ENCODE peak calls at places on chromosome 1, in five cellular contexts. P is SK-N-SH; N is mesenchymal stem cell; I is CD8-positive, alpha-beta memory T cell; R is mucosa of descending colon. C is an unnamed sample.

GRCh38 chr1:205270764-205271163 is 43.0 kb downstream of the TMCC2 start:
- DNase-seq in P (no peak), N (peak; percentile 58), I (no peak), R (no peak), C (peak; percentile 68)

GRCh38 chr1:42259059-42259738 is 75.8 kb downstream of the FOXJ3 start:
- DNase-seq in P (no peak), N (peak; percentile 61), I (no peak), R (peak; percentile 12), C (peak; percentile 70)

GRCh38 chr1:236686815-236687160 is 489 bp downstream of the ACTN2 start:
- DNase-seq in P (no peak), N (no peak), I (no peak), R (no peak), C (no peak)

GRCh38 chr1:109295712-109296415 is 10.9 kb downstream of the MYBPHL start:
- DNase-seq in P (no peak), N (no peak), I (no peak), R (no peak), C (no peak)

GRCh38 chr1:245585252-245585959 is 430.6 kb downstream of the KIF26B start:
- DNase-seq in P (peak; percentile 43), N (peak; percentile 96), I (no peak), R (no peak), C (peak; percentile 87)

GRCh38 chr1:174005032-174005431 is 17.1 kb downstream of the RC3H1 start:
- DNase-seq in P (peak; percentile 47), N (peak; percentile 48), I (no peak), R (no peak), C (peak; percentile 75)

GRCh38 chr1:44609412-44609767 is 64.9 kb downstream of the TMEM53 start:
- DNase-seq in P (peak; percentile 76), N (no peak), I (peak; percentile 19), R (peak; percentile 61), C (peak; percentile 70)

GRCh38 chr1:12552951-12553921 is 64.8 kb downstream of the DHRS3 start:
- DNase-seq in P (peak; percentile 66), N (no peak), I (no peak), R (no peak), C (no peak)

GRCh38 chr1:194296201-194296600 is 1109.8 kb upstream of the B3GALT2 start:
- DNase-seq in P (no peak), N (no peak), I (no peak), R (no peak), C (no peak)

GRCh38 chr1:180615493-180616290 is 16.1 kb upstream of the XPR1 start:
- DNase-seq in P (no peak), N (no peak), I (no peak), R (no peak), C (no peak)

GRCh38 chr1:180194546-180195207 is 35.4 kb upstream of the LHX4 start:
- DNase-seq in P (no peak), N (no peak), I (no peak), R (peak; percentile 11), C (no peak)

DNA sequence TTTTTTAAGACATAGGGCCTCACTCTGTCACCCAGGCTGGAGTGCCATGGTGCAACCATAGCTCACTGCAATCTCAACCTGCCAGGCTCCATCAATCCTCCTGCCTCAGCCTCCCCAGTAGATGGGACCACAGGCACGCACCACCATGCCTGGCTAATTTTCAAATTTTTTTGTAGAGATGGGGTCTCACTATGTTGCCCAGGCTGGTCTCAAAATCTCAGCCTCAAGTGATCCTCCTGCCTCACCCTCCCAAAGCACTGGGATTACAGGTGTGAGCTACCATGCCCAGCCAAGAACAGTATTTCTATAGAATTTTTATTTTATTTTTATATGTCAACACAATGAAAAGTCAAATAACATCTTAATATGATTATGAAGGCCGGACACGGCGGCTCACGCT is 10.9 kb downstream of the GNB1 start:
- DNase-seq in P (no peak), N (no peak), I (no peak), R (no peak), C (no peak)
- H3K4me1 ChIP-seq in P (no peaks in the 10 kb centered on the region), N (peaks cover 23% of the 10 kb centered on the region), I (peaks cover 86% of the 10 kb centered on the region), R (peaks cover 46% of the 10 kb centered on the region), C (peaks cover 29% of the 10 kb centered on the region)

DNA sequence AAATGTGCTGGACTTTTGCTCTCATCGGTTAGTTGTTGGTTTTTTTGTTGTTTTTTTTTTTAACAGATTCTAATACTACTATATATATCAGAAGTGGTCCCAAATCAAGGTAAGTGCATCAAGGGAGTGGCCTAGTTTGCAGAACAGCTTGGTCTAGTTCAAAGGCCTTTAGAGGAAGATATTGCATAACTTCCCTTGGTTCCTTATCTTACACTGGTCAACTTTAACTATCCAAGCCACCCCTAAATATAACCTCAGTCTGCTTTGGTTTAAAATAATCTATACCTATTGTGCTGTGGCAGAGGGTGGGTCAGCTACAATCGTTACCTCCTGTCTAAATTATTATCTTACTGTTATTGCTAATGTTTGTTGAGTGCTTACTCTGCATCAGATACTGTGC is 6.9 kb downstream of the S100A12 start:
- DNase-seq in P (no peak), N (no peak), I (no peak), R (no peak), C (no peak)
- H3K4me1 ChIP-seq in P (no peaks in the 10 kb centered on the region), N (no peaks in the 10 kb centered on the region), I (no peaks in the 10 kb centered on the region), R (no peaks in the 10 kb centered on the region), C (no peaks in the 10 kb centered on the region)

GRCh38 chr1:203517426-203517974 is 23.5 kb downstream of the OPTC start:
- DNase-seq in P (no peak), N (no peak), I (no peak), R (no peak), C (no peak)
- H3K4me1 ChIP-seq in P (peaks cover 49% of the 10 kb centered on the region), N (peaks cover 36% of the 10 kb centered on the region), I (peaks cover 18% of the 10 kb centered on the region), R (peaks cover 4% of the 10 kb centered on the region), C (peaks cover 45% of the 10 kb centered on the region)

DNA sequence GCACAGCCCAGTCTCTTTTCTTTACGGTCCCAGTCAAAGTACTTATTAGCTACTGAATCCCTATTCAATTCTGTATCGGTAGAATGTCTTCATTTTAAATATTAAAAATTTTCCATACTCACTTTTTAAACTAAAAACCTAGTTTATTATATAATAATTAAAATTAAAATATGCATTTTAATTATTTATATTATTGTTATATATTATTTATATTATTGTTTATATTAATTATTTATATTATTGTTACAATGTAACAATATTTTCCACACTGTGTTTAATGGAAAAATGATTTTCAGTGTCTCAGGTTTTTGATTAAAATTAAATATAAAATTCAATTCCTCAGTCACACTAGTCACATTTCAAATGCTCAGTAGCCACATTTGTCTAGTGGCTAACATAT is 18.2 kb upstream of the PPP2R5A start:
- DNase-seq in P (no peak), N (no peak), I (no peak), R (no peak), C (no peak)
- H3K4me1 ChIP-seq in P (no peaks in the 10 kb centered on the region), N (no peaks in the 10 kb centered on the region), I (no peaks in the 10 kb centered on the region), R (no peaks in the 10 kb centered on the region), C (no peaks in the 10 kb centered on the region)

C was measured in GM23248.